ENCODE peak calls at places on chromosomes 7 and 10, in four cellular contexts. A, U, G and C are unnamed samples.
A peak's percentile ranks its signal among the peaks of the same experiment; 100 is the strongest.

GRCh38 chr7:55018361-55019328 is at the start of gene EGFR:
- DNase-seq in A (peak; percentile 62), U (no peak), G (no peak), C (no peak)

GRCh38 chr10:79300711-79301110 is 46.6 kb upstream of the PPIF start:
- DNase-seq in A (no peak), U (no peak), G (no peak), C (no peak)

GRCh38 chr7:33784000-33784399 is 121.3 kb upstream of the BMPER start:
- DNase-seq in A (no peak), U (no peak), G (no peak), C (no peak)

GRCh38 chr10:99870051-99870730 is 87.8 kb downstream of the ABCC2 start:
- DNase-seq in A (no peak), U (no peak), G (no peak), C (no peak)

GRCh38 chr10:72026251-72026650 is 62.1 kb downstream of the CHST3 start:
- DNase-seq in A (no peak), U (no peak), G (no peak), C (no peak)

GRCh38 chr7:44380179-44380830 is 54.9 kb upstream of the CAMK2B start:
- DNase-seq in A (no peak), U (no peak), G (no peak), C (no peak)

GRCh38 chr7:2708547-2709310 is 20.7 kb downstream of the AMZ1 start:
- DNase-seq in A (no peak), U (no peak), G (no peak), C (no peak)

GRCh38 chr10:60310746-60311145 is 78.9 kb downstream of the ANK3 start:
- DNase-seq in A (no peak), U (no peak), G (no peak), C (no peak)

GRCh38 chr10:130747359-130747758 is 564.2 kb downstream of the TCERG1L start:
- DNase-seq in A (no peak), U (no peak), G (no peak), C (no peak)

GRCh38 chr10:132514841-132515521 is 22.6 kb upstream of the INPP5A start:
- DNase-seq in A (no peak), U (no peak), G (no peak), C (no peak)

GRCh38 chr7:35249537-35249907 is 4.4 kb downstream of the TBX20 start:
- DNase-seq in A (peak; percentile 47), U (no peak), G (no peak), C (no peak)

GRCh38 chr10:89332092-89332633 is 4.4 kb downstream of the IFIT3 start:
- DNase-seq in A (no peak), U (peak; percentile 41), G (peak; percentile 13), C (peak; percentile 92)

GRCh38 chr10:20240643-20241042 is 424.4 kb downstream of the PLXDC2 start:
- DNase-seq in A (no peak), U (no peak), G (no peak), C (no peak)

GRCh38 chr7:159070422-159071148 is 74.1 kb downstream of the VIPR2 start:
- DNase-seq in A (no peak), U (no peak), G (no peak), C (no peak)

GRCh38 chr7:76236226-76236625 is 34.5 kb downstream of the SRRM3 start:
- DNase-seq in A (no peak), U (no peak), G (peak; percentile 9), C (no peak)

GRCh38 chr7:81873559-81873958 is 103.7 kb upstream of the HGF start:
- DNase-seq in A (no peak), U (no peak), G (no peak), C (peak; percentile 31)

GRCh38 chr10:71266147-71266917 is 52.7 kb upstream of the SLC29A3 start:
- DNase-seq in A (peak; percentile 48), U (peak; percentile 18), G (peak; percentile 64), C (no peak)

GRCh38 chr10:15223174-15223573 is 54.7 kb upstream of the NMT2 start:
- DNase-seq in A (no peak), U (no peak), G (no peak), C (no peak)

GRCh38 chr10:17249820-17250219 is 21.8 kb downstream of the VIM start:
- DNase-seq in A (no peak), U (no peak), G (peak; percentile 22), C (no peak)

GRCh38 chr10:128274938-128275337 is 148.7 kb upstream of the MKI67 start:
- DNase-seq in A (no peak), U (no peak), G (no peak), C (no peak)

GRCh38 chr10:13417459-13418126 is 69.5 kb upstream of the SEPHS1 start:
- DNase-seq in A (no peak), U (no peak), G (peak; percentile 75), C (no peak)

GRCh38 chr10:91860885-91861284 is 48.4 kb downstream of the FGFBP3 start:
- DNase-seq in A (no peak), U (no peak), G (no peak), C (no peak)

GRCh38 chr10:30413996-30414576 is 19.9 kb upstream of the MAP3K8 start:
- DNase-seq in A (no peak), U (peak; percentile 70), G (peak; percentile 69), C (no peak)

GRCh38 chr7:148959726-148960125 is 68.6 kb downstream of the PDIA4 start:
- DNase-seq in A (no peak), U (no peak), G (no peak), C (no peak)

GRCh38 chr10:23293145-23293724 is 51.4 kb downstream of the C10orf67 start:
- DNase-seq in A (peak; percentile 69), U (peak; percentile 53), G (peak; percentile 48), C (peak; percentile 4)

GRCh38 chr10:102673961-102674511 is 29.8 kb downstream of the TRIM8 start:
- DNase-seq in A (no peak), U (peak; percentile 60), G (peak; percentile 78), C (no peak)

GRCh38 chr10:95845411-95845810 is 62.4 kb upstream of the CC2D2B start:
- DNase-seq in A (no peak), U (no peak), G (no peak), C (no peak)

GRCh38 chr7:100467638-100468373 is 3.7 kb upstream of the SPACDR start:
- DNase-seq in A (no peak), U (no peak), G (no peak), C (no peak)

GRCh38 chr7:82732677-82733076 is 289.1 kb upstream of the CACNA2D1 start:
- DNase-seq in A (no peak), U (no peak), G (no peak), C (no peak)

GRCh38 chr7:95441042-95441823 is 6.4 kb upstream of the PON2 start:
- DNase-seq in A (no peak), U (peak; percentile 93), G (no peak), C (no peak)

GRCh38 chr10:83372646-83373045 is 766.7 kb upstream of the GHITM start:
- DNase-seq in A (no peak), U (no peak), G (no peak), C (no peak)

GRCh38 chr10:73744690-73744994 is 470 bp downstream of the SEC24C start:
- DNase-seq in A (no peak), U (peak; percentile 53), G (peak; percentile 77), C (no peak)

GRCh38 chr7:150986099-150986512 is 4.7 kb upstream of the NOS3 start:
- DNase-seq in A (peak; percentile 83), U (no peak), G (peak; percentile 80), C (no peak)

GRCh38 chr10:62911210-62911963 is 95.2 kb upstream of the EGR2 start:
- DNase-seq in A (no peak), U (no peak), G (no peak), C (no peak)

GRCh38 chr10:4359003-4359402 is 467.0 kb upstream of the AKR1E2 start:
- DNase-seq in A (peak; percentile 21), U (no peak), G (no peak), C (no peak)
- TF ChIP-seq TCF7 in A (no peak), U (no peak), G (no peak), C (no peak)

DNA sequence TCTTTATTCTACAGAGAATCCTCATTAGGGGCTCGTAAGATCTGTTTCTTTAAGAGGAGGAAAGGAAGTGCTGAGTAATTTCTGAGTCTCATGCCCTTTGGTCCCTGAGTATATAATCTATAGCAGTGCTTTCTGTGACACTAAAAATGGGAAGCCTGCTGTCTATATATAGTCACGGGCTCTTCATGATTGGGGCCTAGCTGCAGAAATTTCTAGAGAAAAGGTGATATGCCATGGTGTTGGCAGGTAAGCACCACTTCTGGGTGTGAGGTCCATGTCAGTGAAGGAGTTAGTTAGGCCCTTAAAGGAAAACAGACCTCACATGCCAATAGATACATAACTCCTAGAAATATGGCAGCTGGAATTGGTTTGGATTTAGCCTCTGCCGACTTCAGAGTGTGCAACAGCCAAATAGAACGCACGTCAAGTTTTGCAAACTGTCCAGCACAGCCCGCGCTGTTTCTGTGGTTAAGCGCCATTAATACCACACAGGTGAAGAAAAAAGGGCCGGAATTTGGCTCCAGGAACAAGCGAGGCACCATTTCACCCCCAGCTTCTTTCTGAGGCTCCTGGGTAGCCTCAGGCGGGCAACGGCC is 123.2 kb downstream of the TACC2 start:
- DNase-seq in A (no peak), U (no peak), G (no peak), C (no peak)
- TF ChIP-seq TCF7 in A (no peak), U (no peak), G (no peak), C (no peak)

GRCh38 chr7:84025332-84025927 is 169.2 kb downstream of the SEMA3A start:
- DNase-seq in A (no peak), U (peak; percentile 75), G (no peak), C (no peak)
- TF ChIP-seq TCF7 in A (no peak), U (no peak), G (no peak), C (no peak)

DNA sequence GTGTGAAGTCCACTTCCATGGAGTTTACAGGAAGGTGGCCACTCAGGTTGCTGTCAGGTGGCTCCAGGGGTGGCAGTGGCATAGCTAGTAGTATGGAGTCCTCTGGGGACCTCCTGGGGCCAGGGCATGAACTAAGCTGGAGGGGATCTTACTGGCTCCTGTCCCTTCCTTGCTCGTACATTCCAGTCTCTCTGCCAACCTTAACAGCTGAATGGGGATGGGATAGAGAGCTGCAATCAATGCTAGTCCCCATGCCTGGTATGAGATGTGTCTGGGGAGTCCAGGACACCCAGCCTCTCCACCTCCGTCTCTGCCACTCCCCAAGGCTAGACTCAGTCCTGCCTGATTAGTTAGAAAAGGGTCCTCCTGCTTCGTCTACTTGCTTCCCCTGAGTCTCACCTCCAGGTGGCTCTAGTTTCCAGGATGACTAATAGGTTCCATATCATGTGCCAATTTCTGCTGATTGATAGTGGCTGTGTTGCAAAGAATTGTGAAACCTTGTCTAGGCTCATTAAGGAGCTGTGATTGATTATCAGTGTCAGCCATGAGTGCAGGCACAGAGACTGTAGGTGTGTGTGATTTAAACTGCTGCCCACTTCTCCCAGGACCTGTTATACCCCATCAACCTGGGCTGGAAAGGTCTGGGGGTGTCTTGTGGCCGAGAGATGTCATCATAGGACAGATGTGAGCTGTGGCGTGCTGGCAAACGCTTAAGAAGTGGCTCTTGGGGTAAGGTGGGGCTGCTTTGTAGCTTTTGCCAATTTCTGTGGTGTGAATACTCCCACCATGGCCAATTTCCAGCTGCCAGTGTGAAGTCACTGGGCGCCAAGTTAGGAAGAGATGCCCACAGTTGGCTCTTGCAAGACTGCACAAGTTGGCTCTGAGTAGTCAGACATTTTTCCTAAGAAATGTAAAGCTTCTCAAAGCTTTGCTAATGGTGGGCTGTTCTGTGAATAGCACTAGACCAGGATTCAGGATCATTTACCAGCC is 59.8 kb downstream of the COL13A1 start:
- DNase-seq in A (no peak), U (peak; percentile 34), G (no peak), C (no peak)
- TF ChIP-seq TCF7 in A (no peak), U (no peak), G (no peak), C (no peak)

DNA sequence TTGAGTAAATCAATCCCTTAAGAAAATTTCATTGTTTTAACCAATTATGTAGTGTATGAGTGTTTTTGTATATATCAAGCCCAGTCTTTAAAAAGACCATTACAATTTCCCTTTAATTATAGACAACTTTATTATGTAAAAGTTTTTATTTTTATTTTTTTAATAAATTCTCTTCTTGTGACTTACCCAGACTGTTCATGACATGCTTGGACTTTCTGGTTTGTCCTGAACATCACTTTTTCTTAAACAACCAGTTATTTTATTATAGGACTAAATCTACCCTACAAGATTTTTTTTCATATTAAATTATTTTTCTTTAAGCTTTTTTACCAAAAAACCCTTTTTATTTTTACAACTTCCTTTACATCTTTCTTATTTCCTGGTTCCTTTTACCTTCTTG is 410.4 kb downstream of the ATRNL1 start:
- DNase-seq in A (no peak), U (no peak), G (no peak), C (no peak)
- TF ChIP-seq TCF7 in A (no peak), U (no peak), G (no peak), C (no peak)